ENCODE peak calls at places on chromosomes 11 and 22, in seven cellular contexts. One of them, this sample, is unnamed.

GRCh38 chr22:46573781-46574437 is 36.5 kb upstream of the CELSR1 start:
- DNase-seq in stimulated activated CD4-positive, alpha-beta T cell treated with anti-CD3 and anti-CD28 coated beads, Interleukin-12 subunit alpha, Interleukin-12 subunit beta, amount 100 ng/mL, for 4 hours: no peak
- DNase-seq in hippocampal formation: no peak
- DNase-seq in iris pigment epithelial cell: no peak
- DNase-seq in Peyer's patch: no peak
- DNase-seq in sciatic nerve: peak; percentile 47
- DNase-seq in OCI-LY7: no peak
- DNase-seq in this sample: no peak

GRCh38 chr11:65452806-65453490 is 30.4 kb downstream of the NEAT1 start:
- DNase-seq in stimulated activated CD4-positive, alpha-beta T cell treated with anti-CD3 and anti-CD28 coated beads, Interleukin-12 subunit alpha, Interleukin-12 subunit beta, amount 100 ng/mL, for 4 hours: no peak
- DNase-seq in hippocampal formation: no peak
- DNase-seq in iris pigment epithelial cell: peak; percentile 71
- DNase-seq in Peyer's patch: no peak
- DNase-seq in sciatic nerve: peak; percentile 55
- DNase-seq in OCI-LY7: no peak
- DNase-seq in this sample: peak; percentile 80

GRCh38 chr11:60767388-60767811 is 10.7 kb downstream of the MS4A15 start:
- DNase-seq in stimulated activated CD4-positive, alpha-beta T cell treated with anti-CD3 and anti-CD28 coated beads, Interleukin-12 subunit alpha, Interleukin-12 subunit beta, amount 100 ng/mL, for 4 hours: no peak
- DNase-seq in hippocampal formation: no peak
- DNase-seq in iris pigment epithelial cell: no peak
- DNase-seq in Peyer's patch: no peak
- DNase-seq in sciatic nerve: no peak
- DNase-seq in OCI-LY7: no peak
- DNase-seq in this sample: no peak

GRCh38 chr11:69241844-69242582 is 51.9 kb upstream of the MYEOV start:
- DNase-seq in stimulated activated CD4-positive, alpha-beta T cell treated with anti-CD3 and anti-CD28 coated beads, Interleukin-12 subunit alpha, Interleukin-12 subunit beta, amount 100 ng/mL, for 4 hours: no peak
- DNase-seq in hippocampal formation: no peak
- DNase-seq in iris pigment epithelial cell: no peak
- DNase-seq in Peyer's patch: no peak
- DNase-seq in sciatic nerve: no peak
- DNase-seq in OCI-LY7: peak; percentile 63
- DNase-seq in this sample: peak; percentile 47

GRCh38 chr11:76614471-76615183 is 55.9 kb downstream of the LRRC32 start:
- DNase-seq in stimulated activated CD4-positive, alpha-beta T cell treated with anti-CD3 and anti-CD28 coated beads, Interleukin-12 subunit alpha, Interleukin-12 subunit beta, amount 100 ng/mL, for 4 hours: no peak
- DNase-seq in hippocampal formation: no peak
- DNase-seq in iris pigment epithelial cell: no peak
- DNase-seq in Peyer's patch: no peak
- DNase-seq in sciatic nerve: no peak
- DNase-seq in OCI-LY7: no peak
- DNase-seq in this sample: peak; percentile 79

GRCh38 chr11:34653851-34654490 is 33.1 kb downstream of the EHF start:
- DNase-seq in stimulated activated CD4-positive, alpha-beta T cell treated with anti-CD3 and anti-CD28 coated beads, Interleukin-12 subunit alpha, Interleukin-12 subunit beta, amount 100 ng/mL, for 4 hours: no peak
- DNase-seq in hippocampal formation: no peak
- DNase-seq in iris pigment epithelial cell: peak; percentile 99
- DNase-seq in Peyer's patch: peak; percentile 49
- DNase-seq in sciatic nerve: no peak
- DNase-seq in OCI-LY7: no peak
- DNase-seq in this sample: no peak

GRCh38 chr11:57279131-57279530 is 42.1 kb upstream of the APLNR start:
- DNase-seq in stimulated activated CD4-positive, alpha-beta T cell treated with anti-CD3 and anti-CD28 coated beads, Interleukin-12 subunit alpha, Interleukin-12 subunit beta, amount 100 ng/mL, for 4 hours: no peak
- DNase-seq in hippocampal formation: no peak
- DNase-seq in iris pigment epithelial cell: peak; percentile 74
- DNase-seq in Peyer's patch: no peak
- DNase-seq in sciatic nerve: no peak
- DNase-seq in OCI-LY7: no peak
- DNase-seq in this sample: no peak

GRCh38 chr11:134521452-134522289 is 109.6 kb upstream of the B3GAT1 start:
- DNase-seq in stimulated activated CD4-positive, alpha-beta T cell treated with anti-CD3 and anti-CD28 coated beads, Interleukin-12 subunit alpha, Interleukin-12 subunit beta, amount 100 ng/mL, for 4 hours: no peak
- DNase-seq in hippocampal formation: no peak
- DNase-seq in iris pigment epithelial cell: no peak
- DNase-seq in Peyer's patch: no peak
- DNase-seq in sciatic nerve: no peak
- DNase-seq in OCI-LY7: no peak
- DNase-seq in this sample: no peak